ENCODE peak calls at places on chromosomes 2 and 18, in six cellular contexts. F is neural crest cell; H is GM13977; G is transverse colon; K is CD8-positive, alpha-beta T cell; V is GM23338. S is an unnamed sample.

GRCh38 chr18:42187611-42188378 is 232.8 kb downstream of the PIK3C3 start:
- DNase-seq in H (peak), F (no peak), G (no peak), V (no peak), K (no peak), S (peak)

GRCh38 chr18:70314383-70314782 is 25.5 kb downstream of the SOCS6 start:
- DNase-seq in F (no peak), K (no peak), V (no peak), G (no peak), H (no peak), S (no peak)

GRCh38 chr2:192194065-192194865 is 468 bp downstream of the TMEFF2 start:
- DNase-seq in G (no peak), F (no peak), K (peak), V (peak), H (peak), S (peak)

GRCh38 chr18:28115149-28115550 is 61.8 kb downstream of the CDH2 start:
- DNase-seq in G (no peak), K (no peak), H (no peak), F (no peak), V (no peak), S (no peak)

GRCh38 chr2:201699384-201699783 is 940 bp upstream of the MPP4 start:
- DNase-seq in V (peak), K (no peak), G (no peak), H (no peak), F (no peak), S (no peak)

GRCh38 chr2:30689496-30690125 is 117.6 kb downstream of the CAPN13 start:
- DNase-seq in K (peak), G (no peak), F (no peak), V (no peak), H (no peak), S (no peak)

GRCh38 chr2:74566423-74567085 is 12.0 kb downstream of the DOK1 start:
- DNase-seq in K (no peak), G (no peak), H (no peak), V (no peak), F (no peak), S (no peak)

GRCh38 chr2:37414470-37414949 is 70.1 kb downstream of the QPCT start:
- DNase-seq in V (peak), G (no peak), F (no peak), K (no peak), H (peak), S (peak)

GRCh38 chr2:12841021-12841420 is 124.3 kb downstream of the TRIB2 start:
- DNase-seq in G (no peak), H (no peak), K (no peak), F (no peak), V (no peak), S (no peak)
- TF ChIP-seq CTCF in G (no peak), H (no peak), K (no peak), F (no peak), V (no peak), S (no peak)

GRCh38 chr2:199024224-199024623 is 433.5 kb downstream of the SATB2 start:
- DNase-seq in G (no peak), K (no peak), F (no peak), V (no peak), H (no peak), S (no peak)
- TF ChIP-seq CTCF in G (no peak), K (no peak), F (no peak), V (no peak), H (no peak), S (no peak)

GRCh38 chr2:148670773-148671172 is 26.2 kb downstream of the EPC2 start:
- DNase-seq in V (no peak), G (no peak), K (no peak), H (no peak), F (no peak), S (no peak)

GRCh38 chr2:148675708-148676107 is 31.2 kb downstream of the EPC2 start:
- DNase-seq in G (no peak), H (no peak), F (no peak), K (no peak), V (no peak), S (no peak)

DNA sequence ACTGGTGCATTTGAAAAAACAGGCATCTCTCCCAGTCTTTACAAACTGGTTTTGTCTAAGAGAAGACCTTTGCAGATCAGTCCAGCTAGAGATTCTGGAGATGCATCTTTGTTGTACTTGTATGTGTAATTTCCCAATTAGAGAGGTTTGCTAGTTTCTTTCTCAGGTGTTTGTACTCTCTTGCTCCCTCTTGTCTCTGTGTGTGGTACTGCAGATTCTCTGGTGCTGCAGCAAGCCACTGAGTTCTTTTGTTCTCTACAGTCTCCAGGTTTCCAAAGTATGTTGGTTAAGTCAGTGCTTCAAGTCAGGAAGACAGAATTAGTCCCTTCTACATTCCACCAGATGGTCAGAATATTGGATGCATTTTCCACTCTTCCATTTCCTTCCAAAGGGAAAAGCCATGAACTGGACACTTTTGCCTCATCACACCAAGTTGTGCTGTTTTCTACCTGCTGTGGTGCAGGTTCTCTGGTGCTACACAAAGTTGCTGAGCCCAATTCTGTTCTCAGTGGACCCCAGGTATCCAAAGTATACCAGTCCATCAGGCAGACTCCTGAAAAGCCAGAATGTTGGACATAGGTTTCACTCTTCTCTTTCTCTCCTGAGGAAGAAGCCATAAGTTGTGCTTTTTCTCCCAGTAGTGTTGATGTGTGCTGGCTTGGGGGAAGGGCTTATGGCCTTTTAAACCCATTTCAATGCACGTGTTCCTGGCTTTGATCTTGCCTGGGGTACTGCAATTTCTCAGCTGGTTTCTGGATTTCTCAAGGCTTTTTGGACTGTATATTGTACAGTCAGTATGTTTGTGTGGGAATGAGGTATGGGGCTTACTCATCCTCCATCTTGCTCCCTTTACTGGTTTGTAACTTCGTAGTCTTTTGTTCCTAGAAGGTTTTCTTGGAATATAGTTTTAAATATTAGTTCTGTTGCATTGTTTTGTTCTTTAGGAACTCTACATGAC is 29.8 kb downstream of the EPC2 start:
- DNase-seq in H (peak), F (no peak), K (no peak), V (peak), G (no peak), S (peak)
- TF ChIP-seq CTCF in H (peak), F (peak), K (peak), V (peak), G (peak), S (peak)

GRCh38 chr2:8107979-8108378 is 573.9 kb upstream of the ID2 start:
- DNase-seq in F (no peak), V (no peak), K (no peak), H (no peak), G (no peak), S (no peak)
- TF ChIP-seq CTCF in F (no peak), V (no peak), K (no peak), H (peak), G (no peak), S (no peak)

GRCh38 chr18:62262050-62262449 is 63.1 kb upstream of the TNFRSF11A start:
- DNase-seq in G (no peak), K (no peak), H (no peak), F (no peak), V (no peak), S (no peak)
- TF ChIP-seq CTCF in G (no peak), K (no peak), H (no peak), F (no peak), V (no peak), S (no peak)

DNA sequence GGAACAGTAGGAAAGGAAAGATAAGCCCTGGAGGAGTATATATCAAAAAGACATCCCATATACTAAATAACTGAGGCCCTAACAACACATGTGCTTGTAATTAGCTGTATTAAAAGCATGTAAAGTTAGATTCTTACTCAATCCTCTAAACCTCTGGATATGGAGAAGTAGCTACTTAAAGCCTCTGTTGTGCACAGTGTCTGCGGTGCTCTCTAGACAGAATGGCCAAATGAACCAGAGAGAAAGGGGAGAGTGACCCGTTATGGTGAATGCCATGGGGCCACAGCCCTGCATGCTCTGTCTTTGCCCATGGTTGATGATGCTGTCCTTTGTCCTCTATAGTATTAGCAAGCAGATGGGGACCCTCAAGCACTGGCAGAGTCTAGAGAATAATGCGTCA is 104.4 kb upstream of the SLC8A1 start:
- DNase-seq in G (no peak), K (no peak), F (no peak), V (no peak), H (no peak), S (no peak)
- TF ChIP-seq CTCF in G (no peak), K (no peak), F (no peak), V (no peak), H (no peak), S (no peak)

GRCh38 chr2:189022492-189022891 is 48.3 kb downstream of the COL3A1 start:
- DNase-seq in F (no peak), G (no peak), K (no peak), H (no peak), V (no peak), S (no peak)

GRCh38 chr2:189022002-189022401 is 47.8 kb downstream of the COL3A1 start:
- DNase-seq in K (no peak), V (no peak), G (no peak), H (no peak), F (no peak), S (no peak)

GRCh38 chr2:189020179-189020578 is 46.0 kb downstream of the COL3A1 start:
- DNase-seq in G (no peak), V (no peak), F (no peak), H (no peak), K (no peak), S (no peak)

GRCh38 chr2:189024861-189025618 is 50.9 kb downstream of the COL3A1 start:
- DNase-seq in F (no peak), H (no peak), V (peak), G (no peak), K (no peak), S (no peak)
- TF ChIP-seq CTCF in F (peak), H (peak), V (peak), G (peak), K (no peak), S (peak)

GRCh38 chr2:136323935-136324334 is 206.0 kb upstream of the CXCR4 start:
- DNase-seq in H (no peak), G (no peak), K (no peak), V (no peak), F (no peak), S (no peak)

GRCh38 chr2:136323212-136323611 is 205.3 kb upstream of the CXCR4 start:
- DNase-seq in F (no peak), V (no peak), H (no peak), K (no peak), G (no peak), S (no peak)

GRCh38 chr2:136319651-136320050 is 201.7 kb upstream of the CXCR4 start:
- DNase-seq in K (no peak), G (no peak), H (no peak), V (no peak), F (no peak), S (no peak)

GRCh38 chr2:136324966-136325365 is 207.0 kb upstream of the CXCR4 start:
- DNase-seq in F (no peak), G (no peak), V (no peak), H (no peak), K (no peak), S (no peak)

DNA sequence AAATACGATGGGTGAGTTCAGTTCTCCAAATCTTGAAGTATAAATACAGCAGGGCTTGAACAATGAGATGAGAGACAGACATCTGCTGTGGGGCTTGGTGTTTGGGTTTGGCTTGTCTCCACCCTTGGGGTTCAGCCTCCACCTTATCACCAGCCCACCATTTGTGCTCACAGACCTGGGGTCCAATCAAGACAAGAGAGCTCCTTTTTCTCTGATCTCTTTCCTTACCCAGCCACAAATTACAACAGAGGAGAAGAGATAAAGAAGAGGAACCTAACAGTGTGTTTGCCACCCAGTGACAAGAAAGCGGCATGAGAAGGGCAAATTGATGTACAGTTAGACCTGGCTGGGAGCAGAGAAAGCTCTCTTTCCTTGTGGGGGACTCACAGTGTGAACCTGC is 204.5 kb upstream of the CXCR4 start:
- DNase-seq in F (no peak), H (no peak), V (no peak), G (no peak), K (no peak), S (no peak)
- TF ChIP-seq CTCF in F (no peak), H (no peak), V (no peak), G (no peak), K (no peak), S (no peak)

DNA sequence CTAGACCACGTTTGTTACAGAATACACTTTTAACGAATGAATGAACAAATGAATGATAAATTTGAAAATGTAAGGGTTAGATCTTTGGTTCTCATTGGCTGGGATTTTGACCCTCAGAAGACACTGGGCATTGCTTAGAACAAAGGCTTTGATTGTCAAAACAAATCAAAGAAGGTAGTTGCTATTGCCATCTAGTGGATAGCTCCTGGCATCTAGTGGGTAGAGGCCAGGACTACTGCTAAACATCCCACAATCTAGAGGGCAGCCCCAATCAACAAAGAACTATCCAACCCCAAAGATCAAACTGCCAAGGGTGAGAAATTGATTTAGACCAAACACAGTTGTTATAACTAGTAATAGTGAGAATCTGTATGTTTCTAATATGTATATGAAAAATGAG is 552.3 kb downstream of the KCNJ3 start:
- DNase-seq in H (peak), V (peak), F (no peak), K (no peak), G (no peak), S (peak)
- TF ChIP-seq CTCF in H (peak), V (peak), F (peak), K (no peak), G (no peak), S (no peak)

S was measured in GM20000.